ENCODE peak calls at places on chromosome 18, in seven cellular contexts. W is GM10248, U is PC-3, F is choroid plexus epithelial cell, P is GM20000, D is fibroblast of lung, T is Peyer's patch. M is an unnamed sample.

GRCh38 chr18:49697757-49698595 is 115.4 kb downstream of the ACAA2 start:
- DNase-seq in T (no peak), P (no peak), W (no peak), U (peak), F (no peak), D (peak), M (peak)

GRCh38 chr18:80046961-80047541 is 12.8 kb downstream of the RBFA start:
- DNase-seq in T (no peak), W (no peak), U (no peak), D (no peak), P (no peak), F (no peak), M (no peak)

GRCh38 chr18:48698707-48699106 is 159.9 kb downstream of the CTIF start:
- DNase-seq in P (no peak), D (no peak), F (no peak), W (no peak), T (no peak), U (no peak), M (no peak)

GRCh38 chr18:53380063-53380639 is 844.3 kb downstream of the MBD2 start:
- DNase-seq in P (peak), W (peak), T (no peak), U (peak), F (peak), D (peak), M (peak)

GRCh38 chr18:37483221-37483971 is 82.2 kb downstream of the CELF4 start:
- DNase-seq in U (no peak), D (peak), T (no peak), W (no peak), F (peak), P (peak), M (no peak)

GRCh38 chr18:58228176-58228575 is 184.2 kb downstream of the NEDD4L start:
- DNase-seq in D (no peak), U (no peak), F (no peak), P (no peak), T (no peak), W (no peak), M (no peak)

GRCh38 chr18:29154758-29155725 is 978.1 kb upstream of the CDH2 start:
- DNase-seq in P (no peak), T (no peak), W (no peak), U (peak), F (peak), D (peak), M (peak)

GRCh38 chr18:57776354-57776753 is 26.8 kb downstream of the ATP8B1 start:
- DNase-seq in P (no peak), U (peak), D (no peak), W (no peak), T (no peak), F (no peak), M (no peak)

GRCh38 chr18:37176307-37176934 is 347.5 kb downstream of the KIAA1328 start:
- DNase-seq in W (no peak), D (peak), P (no peak), T (no peak), F (peak), U (peak), M (peak)

GRCh38 chr18:60466671-60467070 is 94.1 kb upstream of the MC4R start:
- DNase-seq in P (no peak), D (peak), W (no peak), U (no peak), F (peak), T (no peak), M (no peak)

GRCh38 chr18:62457830-62458229 is 65.0 kb upstream of the ZCCHC2 start:
- DNase-seq in D (no peak), U (no peak), P (no peak), F (no peak), W (no peak), T (no peak), M (no peak)

GRCh38 chr18:24051256-24051947 is 36.8 kb downstream of the TTC39C start:
- DNase-seq in F (peak), P (no peak), W (peak), T (no peak), U (peak), D (peak), M (no peak)

GRCh38 chr18:43805646-43806194 is 528.4 kb upstream of the SYT4 start:
- DNase-seq in P (no peak), T (no peak), D (peak), W (no peak), U (peak), F (peak), M (no peak)

GRCh38 chr18:3148930-3149535 is 70.7 kb downstream of the MYOM1 start:
- DNase-seq in D (peak), W (no peak), U (peak), F (peak), T (no peak), P (no peak), M (peak)

GRCh38 chr18:44789704-44790103 is 109.0 kb downstream of the SETBP1 start:
- DNase-seq in D (peak), P (no peak), T (no peak), U (no peak), F (no peak), W (no peak), M (peak)

GRCh38 chr18:23716516-23716915 is 27.3 kb downstream of the LAMA3 start:
- DNase-seq in U (no peak), D (peak), W (no peak), P (no peak), F (peak), T (no peak), M (peak)

GRCh38 chr18:51128533-51128932 is 68.9 kb downstream of the MEX3C start:
- DNase-seq in F (no peak), T (no peak), P (no peak), U (no peak), W (no peak), D (no peak), M (no peak)

GRCh38 chr18:3319894-3320438 is 58.0 kb downstream of the MYL12B start:
- DNase-seq in W (no peak), P (no peak), U (no peak), F (no peak), D (no peak), T (no peak), M (no peak)

GRCh38 chr18:9260388-9261380 is 73.9 kb upstream of the TWSG1 start:
- DNase-seq in W (no peak), U (no peak), T (no peak), P (no peak), D (no peak), F (peak), M (no peak)

GRCh38 chr18:55351980-55352714 is 235.8 kb downstream of the TCF4 start:
- DNase-seq in W (no peak), U (no peak), D (peak), T (no peak), P (no peak), F (no peak), M (no peak)

GRCh38 chr18:59272971-59273935 is at the start of gene RAX:
- DNase-seq in P (peak), D (no peak), F (peak), W (peak), T (no peak), U (no peak), M (no peak)
- TF ChIP-seq CTCF in P (peak), D (no peak), F (peak), W (peak), T (no peak), U (no peak), M (peak)

DNA sequence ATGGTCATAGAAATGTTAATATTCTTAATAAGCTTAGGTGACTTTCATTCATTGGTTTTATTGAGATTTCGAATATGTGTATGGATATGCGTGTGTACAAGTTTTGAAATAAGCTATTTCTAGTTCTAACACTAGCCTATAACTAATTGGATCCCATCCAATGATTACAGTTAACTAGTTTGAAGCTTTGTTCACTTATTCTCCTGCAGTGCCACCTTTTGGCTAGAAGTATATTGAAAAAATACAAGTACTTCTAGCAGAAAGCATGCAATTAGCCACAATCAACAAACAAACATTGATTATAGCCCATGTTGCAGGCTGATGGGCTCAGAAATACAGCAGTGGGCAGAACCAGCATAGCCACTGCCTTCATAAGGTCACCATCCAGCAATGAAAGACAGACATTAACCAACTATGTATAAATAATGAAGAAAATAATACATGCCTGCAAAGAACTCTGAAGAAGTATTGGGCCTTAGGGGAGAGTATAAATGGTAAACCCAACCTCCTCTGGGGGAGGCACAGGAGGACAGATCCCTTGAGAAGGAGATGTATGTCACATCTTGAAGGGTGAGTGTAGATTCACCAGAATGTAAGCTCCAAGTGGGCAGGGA is 5.1 kb upstream of the PIEZO2 start:
- DNase-seq in D (peak), P (peak), W (peak), T (no peak), U (peak), F (peak), M (no peak)
- TF ChIP-seq CTCF in D (peak), P (no peak), W (peak), T (peak), U (peak), F (peak), M (peak)

DNA sequence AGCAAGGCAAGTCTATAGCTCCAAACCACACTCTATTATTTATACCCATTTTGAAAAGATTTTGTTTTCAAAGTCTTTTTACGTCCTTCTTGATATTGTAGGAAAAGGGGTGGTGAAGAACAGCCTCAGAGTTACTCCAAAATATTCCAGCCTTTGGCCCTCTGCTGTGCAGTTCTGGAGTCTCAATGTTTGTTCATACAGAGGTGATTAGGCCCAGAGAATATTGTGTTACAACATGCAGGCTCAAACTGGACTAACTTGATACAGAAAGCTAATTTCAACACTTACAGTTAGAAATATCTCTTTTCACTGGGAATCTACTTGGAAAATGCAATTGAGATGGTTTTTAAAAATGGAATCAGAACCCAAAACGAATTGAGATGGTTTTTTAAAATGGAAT is 40.4 kb upstream of the SLC25A52 start:
- DNase-seq in F (no peak), W (no peak), T (no peak), P (no peak), D (no peak), U (no peak), M (peak)
- TF ChIP-seq CTCF in F (no peak), W (no peak), T (no peak), P (no peak), D (no peak), U (no peak), M (no peak)

GRCh38 chr18:12394428-12394827 is 13.3 kb upstream of the PRELID3A start:
- DNase-seq in F (peak), D (no peak), W (no peak), P (no peak), T (peak), U (no peak), M (no peak)
- TF ChIP-seq CTCF in F (peak), D (peak), W (peak), P (peak), T (peak), U (peak), M (peak)

GRCh38 chr18:32929213-32929612 is 156.4 kb upstream of the KLHL14 start:
- DNase-seq in P (no peak), T (no peak), U (no peak), F (no peak), D (no peak), W (no peak), M (no peak)

GRCh38 chr18:32934201-32934600 is 161.4 kb upstream of the KLHL14 start:
- DNase-seq in T (no peak), P (no peak), U (no peak), F (no peak), W (no peak), D (no peak), M (no peak)

DNA sequence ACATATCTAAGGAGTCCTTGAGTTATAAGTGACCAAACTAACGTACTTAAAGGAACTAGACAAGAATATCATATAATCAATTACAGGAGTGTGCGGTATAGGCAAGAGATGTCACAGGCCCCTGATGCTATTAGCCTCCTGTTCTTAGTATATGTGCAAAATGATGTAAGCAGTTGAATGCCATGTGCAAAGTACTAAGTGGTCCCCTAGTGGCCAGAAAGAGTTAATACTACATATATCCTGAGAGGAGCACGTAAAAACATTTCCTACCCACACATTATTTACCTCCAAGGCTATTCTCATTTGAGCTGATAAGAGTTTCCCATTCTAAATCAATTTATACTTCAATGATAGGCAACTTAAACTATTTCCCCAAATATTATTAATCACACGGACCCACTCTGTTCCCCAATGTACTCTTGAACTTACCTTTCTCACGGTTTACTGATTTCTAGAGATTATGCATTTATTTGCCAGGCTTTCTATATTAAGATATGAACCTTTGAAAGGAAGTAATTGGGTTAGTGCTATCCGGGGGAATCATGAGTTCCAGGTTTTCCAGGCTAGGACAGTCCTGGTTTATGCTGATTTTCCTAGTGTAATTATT is 158.0 kb upstream of the KLHL14 start:
- DNase-seq in P (peak), U (peak), W (peak), F (peak), T (no peak), D (peak), M (peak)
- TF ChIP-seq CTCF in P (peak), U (peak), W (peak), F (peak), T (peak), D (peak), M (peak)

M was measured in foreskin keratinocyte.